ENCODE peak calls at places on chromosome 4, in four cellular contexts. C is GM06990, I is MCF 10A, M is psoas muscle. P is an unnamed sample.
A peak's percentile ranks its signal among the peaks of the same experiment; 100 is the strongest.

GRCh38 chr4:121226362-121226761 is 62.2 kb upstream of the TNIP3 start:
- DNase-seq in C (no peak), I (no peak), M (no peak), P (no peak)

GRCh38 chr4:178784491-178784890 is 1342.3 kb upstream of the AGA start:
- DNase-seq in C (no peak), I (peak; percentile 58), M (no peak), P (no peak)

GRCh38 chr4:118967393-118967792 is 78.7 kb downstream of the SYNPO2 start:
- DNase-seq in C (peak; percentile 4), I (peak; percentile 82), M (no peak), P (no peak)

GRCh38 chr4:13876940-13877339 is 249.4 kb upstream of the BOD1L1 start:
- DNase-seq in C (no peak), I (no peak), M (no peak), P (no peak)

GRCh38 chr4:125155251-125155650 is 159.5 kb upstream of the FAT4 start:
- DNase-seq in C (no peak), I (no peak), M (no peak), P (no peak)

GRCh38 chr4:148834804-148835598 is 392.8 kb upstream of the NR3C2 start:
- DNase-seq in C (no peak), I (peak; percentile 29), M (no peak), P (no peak)

GRCh38 chr4:76856183-76856969 is 41.6 kb downstream of the SOWAHB start:
- DNase-seq in C (no peak), I (peak; percentile 26), M (no peak), P (no peak)

GRCh38 chr4:28469886-28470285 is 1609.2 kb downstream of the STIM2 start:
- DNase-seq in C (no peak), I (no peak), M (no peak), P (no peak)

GRCh38 chr4:116016201-116016600 is 902.8 kb upstream of the NDST4 start:
- DNase-seq in C (no peak), I (peak; percentile 64), M (peak; percentile 14), P (no peak)

GRCh38 chr4:25817059-25817681 is 45.6 kb downstream of the SEL1L3 start:
- DNase-seq in C (no peak), I (no peak), M (no peak), P (no peak)

GRCh38 chr4:99207911-99208718 is 10.9 kb downstream of the ADH6 start:
- DNase-seq in C (no peak), I (no peak), M (no peak), P (no peak)

GRCh38 chr4:8641931-8642650 is 49.5 kb downstream of the CPZ start:
- DNase-seq in C (no peak), I (no peak), M (no peak), P (no peak)

GRCh38 chr4:77181737-77182136 is 24.7 kb downstream of the CCNG2 start:
- DNase-seq in C (no peak), I (no peak), M (no peak), P (no peak)

GRCh38 chr4:124409044-124409443 is 303.5 kb downstream of the ANKRD50 start:
- DNase-seq in C (no peak), I (no peak), M (no peak), P (no peak)

GRCh38 chr4:27360651-27361347 is 500.2 kb downstream of the STIM2 start:
- DNase-seq in C (no peak), I (peak; percentile 26), M (no peak), P (no peak)

GRCh38 chr4:45502471-45502870 is 621.4 kb downstream of the GABRG1 start:
- DNase-seq in C (no peak), I (peak; percentile 12), M (no peak), P (no peak)

GRCh38 chr4:159765402-159765801 is 662.5 kb downstream of the RAPGEF2 start:
- DNase-seq in C (no peak), I (no peak), M (no peak), P (no peak)

GRCh38 chr4:151455212-151455611 is 46.2 kb downstream of the FHIP1A start:
- DNase-seq in C (no peak), I (no peak), M (no peak), P (no peak)

GRCh38 chr4:3752022-3752421 is 14.2 kb upstream of the ADRA2C start:
- DNase-seq in C (no peak), I (no peak), M (no peak), P (no peak)

GRCh38 chr4:3746701-3747581 is 19.2 kb upstream of the ADRA2C start:
- DNase-seq in C (no peak), I (no peak), M (no peak), P (no peak)

GRCh38 chr4:3749081-3749480 is 17.1 kb upstream of the ADRA2C start:
- DNase-seq in C (no peak), I (no peak), M (no peak), P (no peak)

GRCh38 chr4:3747582-3747906 is 18.6 kb upstream of the ADRA2C start:
- DNase-seq in C (no peak), I (no peak), M (no peak), P (peak; percentile 67)

GRCh38 chr4:3750334-3750733 is 15.9 kb upstream of the ADRA2C start:
- DNase-seq in C (no peak), I (no peak), M (no peak), P (no peak)
- TF ChIP-seq CTCF in C (no peak), I (no peak), M (no peak), P (no peak)

DNA sequence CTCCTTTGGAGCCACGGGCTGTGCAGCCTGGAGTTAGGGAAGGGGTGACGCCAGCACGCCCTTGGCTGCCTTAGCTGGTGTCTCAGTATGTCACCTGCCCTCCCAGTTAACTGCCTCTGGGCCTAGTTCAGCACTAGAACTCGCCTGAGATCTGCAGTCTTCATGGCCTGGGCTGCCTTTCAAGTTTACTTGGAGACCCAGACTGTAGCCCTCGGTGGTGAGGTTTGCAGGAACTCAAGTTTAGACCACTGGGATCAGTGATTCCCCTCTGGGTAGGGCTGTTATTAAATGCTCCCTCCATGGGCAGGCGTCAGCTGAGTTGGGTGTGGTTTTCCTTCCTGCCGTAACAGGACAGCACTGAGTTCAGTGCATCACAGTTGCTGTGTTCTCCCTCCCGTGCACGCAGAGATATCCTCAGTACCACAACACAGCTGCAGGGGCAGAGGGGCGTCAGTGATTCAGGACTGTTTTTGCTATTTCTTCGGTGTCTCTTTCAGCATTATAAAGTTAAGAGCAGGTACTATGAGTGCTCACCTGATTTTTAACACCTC is 30.5 kb downstream of the PLAC8 start:
- DNase-seq in C (peak; percentile 36), I (no peak), M (no peak), P (no peak)
- TF ChIP-seq CTCF in C (no peak), I (no peak), M (no peak), P (no peak)

DNA sequence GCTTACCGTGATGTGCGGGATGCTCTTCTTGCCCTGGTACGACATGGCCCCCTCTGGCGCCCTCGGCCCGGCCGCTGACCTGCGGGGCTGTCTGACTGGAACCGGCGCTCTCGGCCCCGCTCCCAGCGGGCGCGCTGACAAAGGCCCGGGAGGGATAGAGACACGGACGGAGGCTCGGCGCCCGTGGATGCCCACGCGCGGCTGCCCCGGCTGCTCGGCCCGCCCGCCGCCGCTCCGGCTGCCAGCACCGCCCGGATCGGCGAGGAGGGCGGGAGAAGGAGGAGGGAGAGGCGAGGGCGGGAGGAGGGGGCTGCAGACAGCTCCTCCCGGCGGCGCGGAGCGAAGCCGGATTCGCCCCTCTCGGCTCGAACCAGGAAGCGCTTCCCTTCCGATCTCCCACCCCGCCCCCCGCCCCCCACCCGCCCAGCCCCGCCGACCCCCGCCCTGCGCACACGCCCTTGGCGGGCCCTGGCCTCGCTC is 4.6 kb downstream of the CRMP1 start:
- DNase-seq in C (no peak), I (no peak), M (no peak), P (peak; percentile 53)
- TF ChIP-seq CTCF in C (no peak), I (no peak), M (no peak), P (no peak)

GRCh38 chr4:3010577-3010976 is 47.2 kb downstream of the GRK4 start:
- DNase-seq in C (no peak), I (peak; percentile 66), M (no peak), P (no peak)

GRCh38 chr4:3007724-3008123 is 44.4 kb downstream of the GRK4 start:
- DNase-seq in C (no peak), I (no peak), M (no peak), P (no peak)

GRCh38 chr4:3011456-3012220 is 48.3 kb downstream of the GRK4 start:
- DNase-seq in C (no peak), I (no peak), M (no peak), P (no peak)

GRCh38 chr4:3010998-3011397 is 47.6 kb downstream of the GRK4 start:
- DNase-seq in C (no peak), I (peak; percentile 75), M (no peak), P (no peak)

DNA sequence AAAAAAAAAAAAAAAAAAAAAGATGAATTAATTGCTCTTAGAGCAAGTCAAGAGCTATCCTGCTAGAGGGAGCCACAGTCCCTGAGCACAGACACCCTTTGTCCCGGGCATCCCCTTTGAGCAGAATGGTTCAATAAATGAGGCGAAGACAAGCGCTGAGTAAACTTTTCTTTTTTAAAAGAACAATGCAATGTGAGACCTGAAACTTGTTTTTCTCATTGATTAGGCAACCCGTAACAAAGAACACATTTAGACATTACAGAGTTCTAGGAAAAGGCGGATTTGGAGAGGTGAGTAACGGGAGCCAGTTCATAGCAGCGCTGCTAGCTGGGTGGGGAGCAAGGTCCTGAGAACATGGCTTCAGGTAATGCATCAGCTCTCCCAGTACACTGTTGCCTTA is 46.1 kb downstream of the GRK4 start:
- DNase-seq in C (peak; percentile 19), I (peak; percentile 78), M (no peak), P (no peak)
- TF ChIP-seq CTCF in C (peak; percentile 61), I (peak; percentile 19), M (no peak), P (no peak)

GRCh38 chr4:114509340-114509739 is 89.3 kb upstream of the UGT8 start:
- DNase-seq in C (no peak), I (no peak), M (no peak), P (no peak)
- TF ChIP-seq CTCF in C (no peak), I (no peak), M (no peak), P (no peak)

P was measured in endothelial cell.